ENCODE peak calls at places on chromosomes 13 and 19, in six cellular contexts. F is HCT116, H is H1, Y is GM12878, Q is K562, L is HepG2. D is an unnamed sample.

GRCh38 chr13:50685491-50685890 is 158.0 kb downstream of the DLEU7 start:
- DNase-seq in L (no peak), Y (no peak), F (no peak), H (no peak), Q (no peak), D (no peak)

GRCh38 chr13:20461481-20461859 is 64.2 kb downstream of the CRYL1 start:
- DNase-seq in Q (no peak), F (no peak), L (no peak), Y (no peak), H (no peak), D (no peak)

GRCh38 chr19:42762782-42763181 is 2.7 kb downstream of the PSG8 start:
- DNase-seq in F (no peak), L (no peak), Y (no peak), Q (no peak), H (no peak), D (no peak)

GRCh38 chr19:2309734-2310362 is 1.9 kb upstream of the LINGO3 start:
- DNase-seq in F (no peak), H (peak), Y (no peak), L (no peak), Q (no peak), D (no peak)

GRCh38 chr19:9869008-9869617 is 34.0 kb downstream of the PIN1 start:
- DNase-seq in Q (no peak), L (no peak), F (no peak), Y (no peak), H (no peak), D (no peak)

GRCh38 chr13:101624210-101624922 is 171.9 kb downstream of the ITGBL1 start:
- DNase-seq in Y (no peak), H (no peak), L (no peak), F (no peak), Q (no peak), D (no peak)

GRCh38 chr13:22063416-22064124 is 392.7 kb downstream of the FGF9 start:
- DNase-seq in Q (no peak), Y (no peak), H (no peak), L (no peak), F (no peak), D (no peak)

GRCh38 chr13:97946951-97947588 is 6.4 kb upstream of the IPO5 start:
- DNase-seq in L (no peak), H (no peak), Q (no peak), F (no peak), Y (no peak), D (no peak)

GRCh38 chr13:30334663-30335386 is 27.5 kb upstream of the KATNAL1 start:
- DNase-seq in Y (no peak), F (peak), Q (peak), L (peak), H (peak), D (no peak)

GRCh38 chr13:41696163-41697003 is 239.0 kb downstream of the RGCC start:
- DNase-seq in Q (no peak), Y (no peak), L (peak), F (peak), H (no peak), D (peak)

DNA sequence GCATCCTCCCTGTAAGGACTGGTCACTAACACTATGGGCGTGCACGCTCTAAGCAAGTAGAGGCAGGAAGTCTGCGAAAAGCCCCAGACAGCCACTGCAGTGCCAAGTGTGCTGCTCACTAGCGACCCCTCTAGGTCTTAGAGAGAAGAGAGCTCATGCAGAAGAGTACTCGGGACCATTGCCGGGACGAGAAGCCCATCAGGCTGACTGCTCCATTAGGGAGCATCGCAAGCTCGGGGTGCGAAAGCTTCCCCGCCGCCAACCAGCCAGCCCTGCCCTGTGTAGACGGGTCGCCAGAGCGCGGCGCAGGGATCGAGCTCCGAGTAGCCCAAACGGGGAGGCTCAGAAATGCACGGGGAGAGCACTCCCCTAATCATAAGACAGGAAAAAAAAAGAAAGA is 16.6 kb downstream of the POU4F1 start:
- DNase-seq in Y (no peak), L (no peak), Q (peak), H (peak), F (no peak), D (no peak)
- TF ChIP-seq ZNF274 in Y (no peak), L (no peak), Q (no peak), H (no peak), F (no peak), D (no peak)

DNA sequence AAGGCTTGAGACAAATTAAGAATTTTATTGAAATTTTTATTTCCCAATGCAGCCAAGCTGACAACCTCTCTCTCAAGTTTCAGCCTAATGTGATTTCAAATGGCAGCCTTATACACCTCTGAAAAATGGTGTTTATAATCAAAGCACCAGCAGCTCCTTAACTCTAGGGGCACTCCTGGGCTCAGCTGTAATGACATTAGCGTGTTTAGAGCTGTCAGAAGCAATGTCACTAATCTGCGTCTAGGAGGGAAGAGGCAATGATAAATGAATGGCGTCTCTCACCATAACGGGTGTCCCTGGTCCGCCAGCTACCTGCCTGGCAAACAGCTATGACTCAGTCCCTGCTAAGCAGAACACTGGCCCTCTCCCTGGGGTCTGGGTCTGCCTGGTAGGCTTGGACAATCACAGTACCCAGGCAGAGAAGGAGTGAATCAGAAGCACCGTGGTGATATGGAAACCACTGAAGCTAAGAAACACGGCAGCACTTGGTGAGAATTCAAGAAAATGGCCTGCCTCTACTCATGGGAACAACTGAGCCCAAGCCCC is 131.8 kb upstream of the VSTM2B start:
- DNase-seq in Y (no peak), H (no peak), Q (no peak), F (no peak), L (no peak), D (no peak)
- TF ChIP-seq ZNF274 in Y (no peak), H (no peak), Q (no peak), F (no peak), L (no peak), D (no peak)

GRCh38 chr13:113506025-113506685 is 15.6 kb upstream of the DCUN1D2 start:
- DNase-seq in Q (peak), H (no peak), F (no peak), Y (no peak), L (no peak), D (no peak)
- TF ChIP-seq ZNF274 in Q (no peak), H (no peak), F (no peak), Y (no peak), L (no peak), D (no peak)

DNA sequence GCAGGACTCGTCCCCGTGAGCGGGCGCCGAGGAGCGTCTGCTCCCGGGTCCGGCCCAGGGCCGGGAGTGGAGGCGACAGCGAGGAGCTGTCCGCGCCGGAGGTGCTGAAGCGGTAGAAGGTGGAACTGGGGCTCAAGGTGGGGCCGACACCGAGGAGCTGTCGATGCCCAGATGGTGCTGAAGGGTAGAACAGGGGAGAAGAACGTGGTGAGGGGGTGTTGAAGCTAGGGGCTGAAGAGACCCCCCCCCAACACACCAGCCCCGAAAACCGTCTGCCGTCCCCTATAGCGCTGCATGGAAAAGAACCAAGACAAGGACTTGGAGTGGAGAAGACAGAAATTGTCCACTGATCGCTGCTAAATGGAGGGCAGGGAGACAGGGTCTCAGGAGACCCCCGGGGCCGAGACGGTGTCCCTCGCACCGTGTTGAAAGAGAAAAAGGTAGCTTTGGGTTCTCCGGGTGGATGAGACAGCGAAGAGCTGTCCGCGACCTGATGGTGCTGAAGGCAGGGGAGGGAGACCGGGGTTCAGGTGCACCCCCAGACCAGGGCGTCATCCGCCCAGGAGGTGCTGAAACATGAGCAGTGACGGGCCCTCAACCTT is 7.1 kb upstream of the PDE4C start:
- DNase-seq in H (peak), F (no peak), Y (no peak), L (peak), Q (peak), D (peak)
- TF ChIP-seq ZNF274 in H (no peak), F (no peak), Y (no peak), L (peak), Q (no peak), D (no peak)

D was measured in NT2/D1.